ENCODE peak calls at places on chromosomes 4 and X, in five cellular contexts. V, T, I, D and A are unnamed samples.

GRCh38 chr4:169398294-169398693 is 127.5 kb upstream of the SH3RF1 start:
- DNase-seq in V (no peak), T (no peak), I (no peak), D (no peak), A (no peak)

GRCh38 chr4:10623862-10624261 is 60.7 kb downstream of the CLNK start:
- DNase-seq in V (no peak), T (no peak), I (no peak), D (no peak), A (no peak)

GRCh38 chr4:61442936-61443335 is 242.8 kb downstream of the ADGRL3 start:
- DNase-seq in V (no peak), T (no peak), I (no peak), D (no peak), A (no peak)

GRCh38 chr4:75845992-75846391 is 56.3 kb downstream of the PPEF2 start:
- DNase-seq in V (no peak), T (peak), I (no peak), D (no peak), A (no peak)

GRCh38 chr4:182212211-182212761 is 30.9 kb upstream of the TENM3 start:
- DNase-seq in V (no peak), T (no peak), I (peak), D (no peak), A (no peak)

GRCh38 chr4:106264331-106264728 is 51.7 kb downstream of the TBCK start:
- DNase-seq in V (no peak), T (peak), I (no peak), D (peak), A (no peak)

GRCh38 chr4:37889849-37890500 is 909 bp upstream of the TBC1D1 start:
- DNase-seq in V (no peak), T (no peak), I (peak), D (no peak), A (no peak)

GRCh38 chrX:101397779-101398178 is 7.0 kb downstream of the RPL36A start:
- DNase-seq in V (no peak), T (no peak), I (no peak), D (peak), A (no peak)

GRCh38 chrX:151700581-151700980 is 5.3 kb downstream of the PRRG3 start:
- DNase-seq in V (no peak), T (no peak), I (no peak), D (no peak), A (no peak)

GRCh38 chrX:108310511-108310910 is 127.7 kb downstream of the COL4A6 start:
- DNase-seq in V (no peak), T (no peak), I (no peak), D (no peak), A (no peak)

GRCh38 chrX:134717698-134718328 is 59.5 kb upstream of the PLAC1 start:
- DNase-seq in V (no peak), T (peak), I (no peak), D (no peak), A (no peak)

GRCh38 chrX:55161581-55161980 is 58.6 kb upstream of the PAGE5 start:
- DNase-seq in V (no peak), T (no peak), I (no peak), D (no peak), A (no peak)

GRCh38 chrX:37776987-37777325 is 2.9 kb upstream of the CYBB start:
- DNase-seq in V (no peak), T (no peak), I (no peak), D (no peak), A (no peak)

GRCh38 chrX:15546745-15547144 is 46.1 kb downstream of the BMX start:
- DNase-seq in V (no peak), T (no peak), I (no peak), D (no peak), A (peak)

GRCh38 chr4:172412851-172413250 is 599.6 kb downstream of the GALNTL6 start:
- DNase-seq in V (no peak), T (no peak), I (no peak), D (no peak), A (no peak)

GRCh38 chrX:112651766-112652165 is 28.0 kb downstream of the LHFPL1 start:
- DNase-seq in V (no peak), T (no peak), I (no peak), D (no peak), A (no peak)

GRCh38 chr4:32929738-32930688 is 2209.8 kb downstream of the PCDH7 start:
- DNase-seq in V (no peak), T (no peak), I (no peak), D (no peak), A (no peak)

GRCh38 chr4:102438396-102438795 is 62.8 kb upstream of the NFKB1 start:
- DNase-seq in V (no peak), T (peak), I (no peak), D (peak), A (no peak)

GRCh38 chr4:3864736-3865721 is 98.8 kb downstream of the ADRA2C start:
- DNase-seq in V (no peak), T (no peak), I (peak), D (no peak), A (no peak)

GRCh38 chrX:69032601-69033000 is 132.7 kb downstream of the PJA1 start:
- DNase-seq in V (peak), T (no peak), I (no peak), D (no peak), A (no peak)

GRCh38 chrX:33339219-33339618 is 127.9 kb upstream of the DMD start:
- DNase-seq in V (no peak), T (no peak), I (no peak), D (no peak), A (no peak)

GRCh38 chrX:28787206-28787605 is 200.0 kb downstream of the IL1RAPL1 start:
- DNase-seq in V (peak), T (peak), I (no peak), D (no peak), A (no peak)

GRCh38 chrX:118974088-118974907 is at the start of gene LONRF3:
- DNase-seq in V (no peak), T (peak), I (peak), D (peak), A (peak)

GRCh38 chrX:23008431-23009099 is 8.8 kb downstream of the DDX53 start:
- DNase-seq in V (peak), T (peak), I (peak), D (peak), A (no peak)

GRCh38 chrX:140836874-140837273 is 127.3 kb downstream of the LINC00632 start:
- DNase-seq in V (no peak), T (no peak), I (no peak), D (no peak), A (no peak)

GRCh38 chrX:35726176-35726575 is 72.0 kb upstream of the MAGEB16 start:
- DNase-seq in V (no peak), T (peak), I (no peak), D (no peak), A (no peak)

GRCh38 chr4:142379277-142380051 is 466.6 kb downstream of the INPP4B start:
- DNase-seq in V (peak), T (peak), I (no peak), D (no peak), A (no peak)

GRCh38 chr4:108774809-108775530 is 12.1 kb upstream of the ETNPPL start:
- DNase-seq in V (peak), T (peak), I (no peak), D (no peak), A (no peak)

GRCh38 chr4:163193717-163194116 is 27.0 kb upstream of the NAF1 start:
- DNase-seq in V (no peak), T (no peak), I (peak), D (no peak), A (no peak)

GRCh38 chr4:26622913-26623312 is 39.0 kb downstream of the TBC1D19 start:
- DNase-seq in V (no peak), T (no peak), I (no peak), D (no peak), A (no peak)

GRCh38 chr4:39571504-39571903 is 44.3 kb upstream of the UGDH start:
- DNase-seq in V (no peak), T (no peak), I (no peak), D (no peak), A (no peak)

GRCh38 chrX:154458116-154458953 is at the start of gene PLXNA3:
- DNase-seq in V (no peak), T (no peak), I (peak), D (peak), A (no peak)

GRCh38 chrX:79601336-79602131 is 234.4 kb upstream of the ITM2A start:
- DNase-seq in V (no peak), T (no peak), I (no peak), D (no peak), A (no peak)

GRCh38 chrX:1476682-1477081 is 24.0 kb upstream of the ASMTL start:
- DNase-seq in V (no peak), T (no peak), I (no peak), D (no peak), A (no peak)

GRCh38 chrX:133373366-133374079 is 41.8 kb downstream of the GPC4 start:
- DNase-seq in V (no peak), T (no peak), I (no peak), D (no peak), A (no peak)

GRCh38 chr4:68347845-68348244 is 2.0 kb downstream of the YTHDC1 start:
- DNase-seq in V (no peak), T (no peak), I (no peak), D (no peak), A (no peak)
- H3K4me3 ChIP-seq in V (no peak), T (peak), I (peak), D (peak), A (peak)

DNA sequence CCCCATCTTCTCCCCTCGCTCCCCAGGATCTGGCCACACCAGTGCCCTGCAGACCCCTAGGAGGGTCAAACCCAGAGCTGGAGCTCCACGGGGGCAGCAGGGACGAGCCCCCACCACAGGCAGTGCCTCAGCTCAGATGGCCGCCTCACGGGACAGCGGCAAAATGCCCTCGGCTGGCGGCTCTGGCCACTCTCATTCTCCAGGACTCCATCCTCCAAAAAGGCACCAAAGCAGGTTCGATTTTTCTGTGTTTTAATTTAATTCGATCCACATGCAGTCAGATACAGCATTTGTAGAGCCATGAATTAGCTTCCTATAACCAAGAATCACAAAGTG is 8.3 kb downstream of the FAM53A start:
- DNase-seq in V (no peak), T (no peak), I (no peak), D (no peak), A (no peak)
- TF ChIP-seq REST in V (no peak), T (no peak), I (no peak), D (no peak), A (no peak)

DNA sequence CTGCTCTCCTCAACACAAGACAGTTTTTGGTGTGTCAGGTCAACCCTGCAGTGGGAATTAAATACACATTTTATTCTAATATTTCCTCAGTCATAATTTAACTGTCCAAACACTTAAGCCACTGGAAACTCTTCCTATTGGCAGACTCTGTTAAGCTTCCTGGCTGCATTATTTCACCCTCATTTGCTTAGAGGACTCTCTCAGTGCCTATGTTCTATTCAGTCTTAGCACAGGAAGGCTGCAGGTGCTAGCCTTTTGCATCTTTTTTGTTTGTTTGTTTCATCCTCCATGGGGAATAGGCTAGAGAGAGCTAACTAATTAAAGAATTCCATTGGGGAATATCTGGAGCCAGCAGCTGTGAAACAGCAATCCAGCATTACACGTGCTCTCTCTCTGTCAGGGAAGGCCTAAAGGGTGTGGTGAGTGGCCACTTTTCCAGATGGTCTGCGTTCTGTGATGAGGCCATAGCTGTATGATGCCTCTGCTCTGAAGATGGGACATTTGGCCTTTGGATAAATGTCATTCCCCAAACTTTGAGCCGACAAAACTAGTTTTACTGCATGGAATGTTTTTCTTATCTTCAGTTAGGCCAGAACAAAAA is 633.5 kb downstream of the SPRY1 start:
- DNase-seq in V (no peak), T (no peak), I (no peak), D (no peak), A (no peak)
- H3K27ac ChIP-seq in V (no peak), T (no peak), I (no peak), D (no peak), A (no peak)

GRCh38 chr4:173448103-173448502 is 49.2 kb upstream of the SCRG1 start:
- DNase-seq in V (no peak), T (no peak), I (peak), D (no peak), A (no peak)

GRCh38 chr4:173446416-173446815 is 47.5 kb upstream of the SCRG1 start:
- DNase-seq in V (no peak), T (no peak), I (no peak), D (no peak), A (no peak)

GRCh38 chr4:173450281-173450680 is 51.4 kb upstream of the SCRG1 start:
- DNase-seq in V (no peak), T (no peak), I (no peak), D (no peak), A (no peak)

GRCh38 chr4:173448557-173448918 is 49.6 kb upstream of the SCRG1 start:
- DNase-seq in V (no peak), T (no peak), I (no peak), D (no peak), A (no peak)

GRCh38 chr4:173448919-173449641 is 50.2 kb upstream of the SCRG1 start:
- DNase-seq in V (no peak), T (no peak), I (peak), D (peak), A (no peak)
- H3K4me3 ChIP-seq in V (no peak), T (no peak), I (no peak), D (no peak), A (no peak)

GRCh38 chr4:89275587-89275986 is 32.0 kb downstream of the GPRIN3 start:
- DNase-seq in V (no peak), T (peak), I (no peak), D (no peak), A (no peak)
- TF ChIP-seq REST in V (no peak), T (no peak), I (no peak), D (no peak), A (no peak)

DNA sequence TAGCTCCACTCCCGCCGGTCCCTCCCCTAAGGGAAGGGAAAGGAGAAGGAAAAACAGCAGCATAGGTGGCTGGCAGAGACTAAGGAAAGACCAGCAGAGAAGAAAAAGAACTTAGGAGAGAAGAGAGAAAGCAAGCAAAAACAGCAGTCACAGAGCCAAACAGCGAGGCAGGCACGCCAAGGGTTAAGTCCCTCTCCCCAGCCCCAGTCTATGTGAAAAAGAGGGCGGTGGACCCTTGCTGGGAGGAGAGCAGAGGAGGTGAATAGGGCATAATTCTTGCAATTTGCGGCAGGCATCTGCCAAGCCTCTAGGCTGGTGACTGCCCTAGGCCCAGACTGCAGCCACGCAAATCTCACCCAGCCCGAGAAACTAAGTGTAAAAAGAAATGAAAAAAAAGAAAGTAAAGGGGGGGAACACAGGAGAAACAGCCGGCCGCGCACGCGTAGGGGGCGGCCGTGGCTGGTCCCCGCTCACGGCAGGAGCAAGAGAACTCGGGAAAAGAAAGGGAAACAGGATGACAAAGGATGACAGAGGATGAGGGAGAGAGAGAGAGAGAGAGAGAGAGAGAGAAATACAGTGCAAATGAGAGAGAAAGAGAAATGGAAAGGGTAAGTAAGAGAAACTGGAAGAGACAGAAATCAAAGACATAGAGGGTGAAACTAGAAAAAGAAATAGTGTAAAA is 48.6 kb downstream of the MAGEA9 start:
- DNase-seq in V (no peak), T (no peak), I (no peak), D (no peak), A (no peak)
- H3K27ac ChIP-seq in V (no peak), T (no peak), I (no peak), D (no peak), A (no peak)

DNA sequence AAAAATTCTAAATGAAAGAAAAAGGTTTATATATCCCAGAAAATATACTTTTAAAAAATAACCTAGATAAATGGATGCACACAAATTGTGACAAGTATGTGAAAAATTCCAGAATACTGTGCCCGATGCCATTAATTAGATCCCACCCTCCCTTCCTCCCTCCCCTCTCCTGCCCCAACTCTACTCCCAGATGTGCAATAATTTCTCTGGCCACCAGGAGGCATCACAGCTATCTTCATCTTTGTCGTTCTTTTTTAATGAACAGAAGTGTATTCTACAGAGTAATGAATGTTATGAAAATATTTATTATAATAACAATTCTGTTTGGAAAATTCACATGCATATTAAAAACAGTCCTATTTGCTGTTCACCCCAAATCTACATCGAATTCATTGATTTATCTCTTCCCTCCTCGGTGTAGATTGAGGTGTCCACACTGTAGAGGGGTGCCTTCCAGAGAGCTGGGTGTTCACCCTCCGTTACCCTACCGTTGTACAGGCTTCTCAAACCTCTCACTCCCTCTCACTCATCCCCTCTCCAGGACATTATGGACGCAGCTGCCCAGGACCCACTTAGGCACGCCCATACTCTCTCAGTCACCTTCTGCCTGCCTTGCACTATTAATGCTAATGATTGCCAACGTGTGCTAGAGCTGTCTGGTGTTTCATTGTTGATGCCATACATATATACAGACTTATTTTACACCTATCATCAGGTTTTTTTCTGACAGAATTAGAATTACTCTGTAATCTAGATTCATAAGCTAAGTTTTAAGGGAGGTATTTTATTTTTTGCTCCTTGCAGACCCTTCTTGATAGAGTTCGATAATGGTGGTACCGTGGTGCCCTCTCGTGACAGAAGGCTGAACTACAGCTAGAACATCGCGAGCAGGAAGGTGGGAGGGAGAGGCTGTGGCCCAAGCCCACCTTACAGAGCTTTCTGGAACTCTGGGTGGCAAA is 14.1 kb downstream of the RAB40AL start:
- DNase-seq in V (peak), T (peak), I (peak), D (peak), A (peak)
- H3K4me3 ChIP-seq in V (no peak), T (peak), I (peak), D (no peak), A (peak)

GRCh38 chr4:7793186-7793585 is 146.5 kb downstream of the AFAP1 start:
- DNase-seq in V (no peak), T (no peak), I (no peak), D (no peak), A (no peak)
- TF ChIP-seq REST in V (no peak), T (no peak), I (no peak), D (no peak), A (no peak)

GRCh38 chr4:143403551-143403816 is 66.8 kb downstream of the GAB1 start:
- DNase-seq in V (no peak), T (no peak), I (no peak), D (no peak), A (no peak)
- H3K27ac ChIP-seq in V (no peak), T (no peak), I (no peak), D (no peak), A (no peak)

GRCh38 chr4:153571006-153571545 is 104.9 kb downstream of the TMEM131L start:
- DNase-seq in V (no peak), T (no peak), I (no peak), D (no peak), A (no peak)

GRCh38 chr4:153572609-153573008 is 106.4 kb downstream of the TMEM131L start:
- DNase-seq in V (no peak), T (no peak), I (no peak), D (no peak), A (no peak)

GRCh38 chr4:153566751-153567150 is 100.6 kb downstream of the TMEM131L start:
- DNase-seq in V (no peak), T (no peak), I (no peak), D (no peak), A (no peak)

GRCh38 chr4:153573221-153573620 is 107.1 kb downstream of the TMEM131L start:
- DNase-seq in V (no peak), T (no peak), I (no peak), D (no peak), A (no peak)

GRCh38 chr4:153570228-153570973 is 104.2 kb downstream of the TMEM131L start:
- DNase-seq in V (no peak), T (no peak), I (no peak), D (no peak), A (no peak)
- H3K4me3 ChIP-seq in V (no peak), T (no peak), I (no peak), D (no peak), A (no peak)